ENCODE peak calls at places on chromosome X, in six cellular contexts. Y is colonic mucosa, U is GM10248, O is mesothelial cell of epicardium, K is thoracic aorta, I is choroid plexus epithelial cell. F is an unnamed sample.

GRCh38 chrX:76796311-76796710 is 368.8 kb downstream of the MAGEE1 start:
- DNase-seq in K (no peak), I (no peak), Y (no peak), O (no peak), U (no peak), F (no peak)

GRCh38 chrX:39874202-39874816 is 223.4 kb downstream of the BCOR start:
- DNase-seq in U (peak; percentile 65), K (no peak), Y (no peak), I (no peak), O (no peak), F (no peak)

GRCh38 chrX:133362538-133362937 is 52.8 kb downstream of the GPC4 start:
- DNase-seq in Y (no peak), K (no peak), U (no peak), O (no peak), I (no peak), F (no peak)

GRCh38 chrX:44675364-44676024 is 132.8 kb upstream of the FUNDC1 start:
- DNase-seq in O (peak; percentile 24), I (peak; percentile 65), K (no peak), Y (no peak), U (no peak), F (no peak)

GRCh38 chrX:20270557-20270880 is 3.8 kb upstream of the RPS6KA3 start:
- DNase-seq in K (no peak), U (no peak), O (no peak), I (peak; percentile 16), Y (no peak), F (no peak)

GRCh38 chrX:46256875-46257274 is 288.3 kb downstream of the ZNF674 start:
- DNase-seq in Y (no peak), I (no peak), U (no peak), K (no peak), O (no peak), F (no peak)

GRCh38 chrX:36867143-36867542 is 141.0 kb upstream of the FAM47C start:
- DNase-seq in Y (no peak), K (no peak), I (peak; percentile 41), O (no peak), U (peak; percentile 2), F (no peak)

GRCh38 chrX:111244238-111244750 is 26.0 kb downstream of the CAPN6 start:
- DNase-seq in U (peak; percentile 24), I (peak; percentile 14), O (no peak), K (no peak), Y (no peak), F (no peak)

GRCh38 chrX:48071064-48071985 is at the start of gene ZNF630:
- DNase-seq in K (peak; percentile 32), Y (peak; percentile 81), O (peak; percentile 46), U (peak; percentile 80), I (peak; percentile 67), F (peak; percentile 41)

GRCh38 chrX:24506082-24506481 is 41.0 kb downstream of the PDK3 start:
- DNase-seq in U (no peak), O (no peak), Y (no peak), K (no peak), I (peak; percentile 13), F (no peak)

GRCh38 chrX:78199851-78200250 is 60.4 kb upstream of the TAF9B start:
- DNase-seq in K (no peak), I (peak; percentile 35), U (peak; percentile 14), Y (no peak), O (no peak), F (no peak)

GRCh38 chrX:36642052-36642451 is 366.1 kb upstream of the FAM47C start:
- DNase-seq in O (no peak), U (no peak), Y (no peak), I (no peak), K (no peak), F (no peak)

GRCh38 chrX:70030242-70030823 is 19.4 kb downstream of the AWAT2 start:
- DNase-seq in K (no peak), U (peak; percentile 50), Y (peak; percentile 29), I (peak; percentile 68), O (no peak), F (peak; percentile 32)

GRCh38 chrX:27619975-27620374 is 29.8 kb downstream of the DCAF8L2 start:
- DNase-seq in U (no peak), K (no peak), Y (no peak), O (no peak), I (peak; percentile 46), F (no peak)

GRCh38 chrX:39603291-39603690 is 494.5 kb downstream of the BCOR start:
- DNase-seq in O (no peak), U (no peak), K (no peak), I (no peak), Y (no peak), F (no peak)

GRCh38 chrX:104854188-104854587 is 288.2 kb downstream of the IL1RAPL2 start:
- DNase-seq in I (no peak), K (no peak), U (no peak), Y (no peak), O (no peak), F (no peak)

GRCh38 chrX:19678941-19679340 is 163.6 kb upstream of the MAP3K15 start:
- DNase-seq in U (no peak), K (no peak), I (no peak), Y (no peak), O (no peak), F (no peak)

GRCh38 chrX:1239681-1240142 is 27.3 kb upstream of the CRLF2 start:
- DNase-seq in I (no peak), K (peak; percentile 43), Y (peak; percentile 42), O (no peak), U (peak; percentile 73), F (no peak)

GRCh38 chrX:53474707-53475106 is 40.5 kb upstream of the HSD17B10 start:
- DNase-seq in K (no peak), O (no peak), I (no peak), U (no peak), Y (no peak), F (no peak)

GRCh38 chrX:140918398-140919043 is 83.9 kb upstream of the SPANXB1 start:
- DNase-seq in O (no peak), I (peak; percentile 80), Y (no peak), U (peak; percentile 5), K (no peak), F (no peak)

GRCh38 chrX:15146515-15146914 is 123.4 kb downstream of the ASB9 start:
- DNase-seq in U (no peak), O (no peak), K (no peak), Y (peak; percentile 47), I (peak; percentile 28), F (no peak)
- TF ChIP-seq CTCF in U (no peak), O (peak; percentile 66), K (no peak), Y (no peak), I (peak; percentile 57), F (peak; percentile 60)

GRCh38 chrX:108001218-108001814 is 19.1 kb upstream of the TEX13B start:
- DNase-seq in U (no peak), K (no peak), I (peak; percentile 77), Y (no peak), O (no peak), F (no peak)
- TF ChIP-seq CTCF in U (peak; percentile 54), K (no peak), I (peak; percentile 72), Y (peak; percentile 44), O (peak; percentile 37), F (peak; percentile 53)

GRCh38 chrX:120302434-120302833 is 8.8 kb downstream of the TMEM255A start:
- DNase-seq in I (peak; percentile 41), K (no peak), U (peak; percentile 27), O (no peak), Y (peak; percentile 26), F (no peak)
- TF ChIP-seq CTCF in I (no peak), K (no peak), U (no peak), O (no peak), Y (no peak), F (no peak)

GRCh38 chrX:71184803-71185495 is 38.1 kb upstream of the GJB1 start:
- DNase-seq in O (no peak), I (no peak), Y (no peak), U (no peak), K (no peak), F (no peak)
- TF ChIP-seq CTCF in O (no peak), I (no peak), Y (no peak), U (no peak), K (no peak), F (no peak)

GRCh38 chrX:108162265-108162664 is 70.7 kb downstream of the ATG4A start:
- DNase-seq in Y (no peak), U (no peak), I (no peak), K (no peak), O (no peak), F (no peak)

GRCh38 chrX:108168961-108169740 is 77.6 kb downstream of the ATG4A start:
- DNase-seq in U (no peak), O (no peak), K (no peak), Y (no peak), I (no peak), F (no peak)

GRCh38 chrX:108167211-108167872 is 75.8 kb downstream of the ATG4A start:
- DNase-seq in U (no peak), Y (no peak), I (peak; percentile 76), K (no peak), O (no peak), F (no peak)

GRCh38 chrX:108163333-108164082 is 71.9 kb downstream of the ATG4A start:
- DNase-seq in I (no peak), K (no peak), U (no peak), Y (no peak), O (no peak), F (no peak)

DNA sequence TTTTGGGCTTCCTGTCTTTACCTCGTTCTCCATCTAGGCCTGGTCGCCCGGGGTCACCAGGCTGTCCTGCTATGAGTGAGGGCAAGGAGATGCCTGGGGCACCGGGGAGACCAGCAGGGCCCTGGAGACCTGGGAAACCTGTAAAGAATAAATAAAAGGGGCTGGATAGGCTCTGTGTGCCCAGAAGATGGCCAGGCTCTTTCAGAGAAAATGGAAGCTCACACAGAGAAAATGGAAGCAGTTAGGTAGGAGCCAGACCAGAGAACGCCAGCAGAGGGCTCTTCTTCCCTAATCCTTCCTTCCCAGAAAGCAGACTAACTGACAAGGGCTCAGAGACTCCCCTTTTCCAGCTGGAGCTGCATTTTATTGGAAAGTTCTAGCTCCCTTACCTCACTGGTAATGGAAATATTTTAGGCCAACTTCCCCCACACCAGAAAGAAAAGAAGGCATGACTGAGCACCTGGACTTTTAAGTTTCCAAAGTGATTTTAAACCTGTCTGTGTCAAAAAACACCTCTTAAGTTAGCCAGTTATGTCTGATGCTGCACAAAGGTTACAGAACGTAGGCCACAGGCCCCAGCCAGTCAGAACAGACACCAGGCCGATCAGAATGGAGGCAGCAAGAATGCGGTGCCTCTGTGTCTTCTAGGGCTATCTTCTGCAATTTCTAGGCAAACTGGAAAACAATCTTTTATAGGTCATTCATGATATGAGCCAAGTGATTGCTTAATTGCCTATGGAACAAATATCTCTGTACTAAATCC is 74.0 kb downstream of the ATG4A start:
- DNase-seq in O (no peak), I (peak; percentile 72), Y (no peak), U (no peak), K (no peak), F (no peak)
- TF ChIP-seq CTCF in O (no peak), I (peak; percentile 74), Y (no peak), U (no peak), K (no peak), F (peak; percentile 66)

DNA sequence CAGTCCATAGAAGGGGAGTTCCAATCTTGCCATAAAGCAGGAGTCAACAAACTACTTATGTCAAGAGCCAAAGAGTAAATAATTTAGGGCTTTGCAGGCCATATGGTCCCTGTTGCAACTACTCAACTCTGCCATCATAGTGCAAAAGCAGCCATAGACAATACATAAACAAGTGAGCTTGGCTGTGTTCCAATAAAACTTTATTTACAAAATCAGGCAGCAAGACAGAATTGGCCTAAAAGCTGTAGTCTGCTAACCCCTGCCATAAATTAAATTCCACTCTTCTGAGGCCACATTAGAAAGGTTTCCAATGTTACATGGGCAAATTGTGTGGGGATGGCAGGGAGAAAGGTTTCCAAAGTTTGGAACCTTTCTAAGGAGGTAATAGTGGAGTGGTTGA is 14.7 kb downstream of the TRMT2B start:
- DNase-seq in Y (no peak), U (no peak), I (no peak), K (no peak), O (no peak), F (no peak)
- TF ChIP-seq CTCF in Y (no peak), U (no peak), I (no peak), K (no peak), O (no peak), F (no peak)

F was measured in progenitor cell of endocrine pancreas.